ENCODE peak calls at places on chromosome 12, in seven cellular contexts. One of them, this sample, is unnamed.

GRCh38 chr12:57868211-57868610 is 21.7 kb upstream of the CTDSP2 start:
- DNase-seq in H1: no peak
- DNase-seq in mesendoderm: no peak
- DNase-seq in H9: no peak
- DNase-seq in trophoblast cell: no peak
- DNase-seq in mesenchymal stem cell: peak; percentile 92
- DNase-seq in IMR-90: peak; percentile 36
- DNase-seq in this sample: no peak

GRCh38 chr12:74490390-74491064 is 47.1 kb upstream of the ATXN7L3B start:
- DNase-seq in IMR-90: no peak
- DNase-seq in mesenchymal stem cell: peak; percentile 5
- DNase-seq in trophoblast cell: no peak
- DNase-seq in H1: no peak
- DNase-seq in H9: no peak
- DNase-seq in mesendoderm: no peak
- DNase-seq in this sample: no peak

GRCh38 chr12:68975811-68976210 is 42.8 kb upstream of the CPM start:
- DNase-seq in mesendoderm: no peak
- DNase-seq in mesenchymal stem cell: no peak
- DNase-seq in H1: no peak
- DNase-seq in IMR-90: no peak
- DNase-seq in trophoblast cell: no peak
- DNase-seq in H9: no peak
- DNase-seq in this sample: no peak

GRCh38 chr12:100733817-100734593 is 60.6 kb upstream of the ANO4 start:
- DNase-seq in H9: no peak
- DNase-seq in IMR-90: peak; percentile 60
- DNase-seq in trophoblast cell: no peak
- DNase-seq in mesendoderm: peak; percentile 51
- DNase-seq in H1: no peak
- DNase-seq in mesenchymal stem cell: peak; percentile 59
- DNase-seq in this sample: no peak

GRCh38 chr12:80211671-80212070 is 112.3 kb downstream of the OTOGL start:
- DNase-seq in IMR-90: no peak
- DNase-seq in mesenchymal stem cell: no peak
- DNase-seq in mesendoderm: no peak
- DNase-seq in trophoblast cell: no peak
- DNase-seq in H9: no peak
- DNase-seq in H1: no peak
- DNase-seq in this sample: no peak

GRCh38 chr12:71972441-71973074 is 33.9 kb downstream of the TPH2 start:
- DNase-seq in mesenchymal stem cell: no peak
- DNase-seq in IMR-90: no peak
- DNase-seq in H1: no peak
- DNase-seq in mesendoderm: peak; percentile 51
- DNase-seq in H9: peak; percentile 64
- DNase-seq in trophoblast cell: no peak
- DNase-seq in this sample: no peak

GRCh38 chr12:8146416-8146771 is 10.4 kb upstream of the ZNF705A start:
- DNase-seq in H1: no peak
- DNase-seq in mesenchymal stem cell: no peak
- DNase-seq in H9: no peak
- DNase-seq in mesendoderm: no peak
- DNase-seq in trophoblast cell: no peak
- DNase-seq in IMR-90: no peak
- DNase-seq in this sample: no peak

GRCh38 chr12:49131973-49132461 is 822 bp upstream of the TUBA1B start:
- DNase-seq in mesendoderm: peak; percentile 30
- DNase-seq in IMR-90: peak; percentile 50
- DNase-seq in mesenchymal stem cell: peak; percentile 77
- DNase-seq in H9: no peak
- DNase-seq in H1: no peak
- DNase-seq in trophoblast cell: no peak
- DNase-seq in this sample: no peak

GRCh38 chr12:132143328-132144071 is 619 bp downstream of the DDX51 start:
- DNase-seq in H9: no peak
- DNase-seq in mesendoderm: no peak
- DNase-seq in IMR-90: no peak
- DNase-seq in H1: no peak
- DNase-seq in trophoblast cell: no peak
- DNase-seq in mesenchymal stem cell: no peak
- DNase-seq in this sample: no peak

GRCh38 chr12:57627504-57628279 is 5.3 kb downstream of the B4GALNT1 start:
- DNase-seq in IMR-90: no peak
- DNase-seq in H1: no peak
- DNase-seq in mesendoderm: no peak
- DNase-seq in H9: no peak
- DNase-seq in mesenchymal stem cell: no peak
- DNase-seq in trophoblast cell: no peak
- DNase-seq in this sample: no peak

GRCh38 chr12:85076688-85077430 is 40.7 kb downstream of the LRRIQ1 start:
- DNase-seq in H1: no peak
- DNase-seq in mesenchymal stem cell: peak; percentile 78
- DNase-seq in mesendoderm: peak; percentile 84
- DNase-seq in IMR-90: peak; percentile 92
- DNase-seq in H9: no peak
- DNase-seq in trophoblast cell: peak; percentile 5
- DNase-seq in this sample: peak; percentile 41

GRCh38 chr12:16384732-16385131 is 37.3 kb downstream of the MGST1 start:
- DNase-seq in mesenchymal stem cell: no peak
- DNase-seq in H9: peak; percentile 41
- DNase-seq in H1: no peak
- DNase-seq in mesendoderm: peak; percentile 68
- DNase-seq in IMR-90: no peak
- DNase-seq in trophoblast cell: no peak
- DNase-seq in this sample: no peak

GRCh38 chr12:30691122-30691879 is 4.4 kb downstream of the IPO8 start:
- DNase-seq in mesendoderm: no peak
- DNase-seq in H1: no peak
- DNase-seq in H9: no peak
- DNase-seq in mesenchymal stem cell: peak; percentile 85
- DNase-seq in IMR-90: peak; percentile 85
- DNase-seq in trophoblast cell: peak; percentile 43
- DNase-seq in this sample: no peak

GRCh38 chr12:99450231-99450630 is 197.3 kb upstream of the GARIN6 start:
- DNase-seq in trophoblast cell: no peak
- DNase-seq in IMR-90: no peak
- DNase-seq in H1: no peak
- DNase-seq in mesendoderm: no peak
- DNase-seq in mesenchymal stem cell: no peak
- DNase-seq in H9: no peak
- DNase-seq in this sample: no peak

GRCh38 chr12:102616692-102617091 is 136.3 kb upstream of the IGF1 start:
- DNase-seq in H9: no peak
- DNase-seq in H1: no peak
- DNase-seq in trophoblast cell: no peak
- DNase-seq in mesendoderm: no peak
- DNase-seq in mesenchymal stem cell: no peak
- DNase-seq in IMR-90: no peak
- DNase-seq in this sample: no peak

GRCh38 chr12:129538137-129538536 is 365.7 kb downstream of the TMEM132D start:
- DNase-seq in trophoblast cell: no peak
- DNase-seq in H9: no peak
- DNase-seq in mesenchymal stem cell: no peak
- DNase-seq in IMR-90: no peak
- DNase-seq in H1: no peak
- DNase-seq in mesendoderm: no peak
- DNase-seq in this sample: no peak

GRCh38 chr12:18275974-18276373 is 14.7 kb downstream of the PIK3C2G start:
- DNase-seq in mesenchymal stem cell: no peak
- DNase-seq in trophoblast cell: peak; percentile 34
- DNase-seq in H1: no peak
- DNase-seq in IMR-90: peak; percentile 22
- DNase-seq in H9: no peak
- DNase-seq in mesendoderm: peak; percentile 73
- DNase-seq in this sample: no peak

GRCh38 chr12:120643574-120643973 is 3.1 kb downstream of the CABP1 start:
- DNase-seq in mesenchymal stem cell: no peak
- DNase-seq in H9: no peak
- DNase-seq in IMR-90: no peak
- DNase-seq in H1: no peak
- DNase-seq in trophoblast cell: no peak
- DNase-seq in mesendoderm: no peak
- DNase-seq in this sample: no peak

GRCh38 chr12:27252934-27253333 is 8.8 kb downstream of the STK38L start:
- DNase-seq in mesenchymal stem cell: no peak
- DNase-seq in H1: no peak
- DNase-seq in IMR-90: no peak
- DNase-seq in H9: no peak
- DNase-seq in trophoblast cell: no peak
- DNase-seq in mesendoderm: no peak
- DNase-seq in this sample: no peak

GRCh38 chr12:80770958-80771357 is 54.2 kb downstream of the MYF5 start:
- DNase-seq in H1: no peak
- DNase-seq in mesenchymal stem cell: no peak
- DNase-seq in IMR-90: no peak
- DNase-seq in trophoblast cell: no peak
- DNase-seq in H9: no peak
- DNase-seq in mesendoderm: no peak
- DNase-seq in this sample: no peak

GRCh38 chr12:65590318-65590717 is 234.0 kb upstream of the HMGA2 start:
- DNase-seq in H1: no peak
- DNase-seq in mesenchymal stem cell: no peak
- DNase-seq in mesendoderm: no peak
- DNase-seq in trophoblast cell: no peak
- DNase-seq in H9: no peak
- DNase-seq in IMR-90: no peak
- DNase-seq in this sample: no peak

GRCh38 chr12:58387199-58387598 is 445.8 kb downstream of the ATP23 start:
- DNase-seq in mesenchymal stem cell: peak; percentile 12
- DNase-seq in trophoblast cell: no peak
- DNase-seq in H1: no peak
- DNase-seq in IMR-90: peak; percentile 72
- DNase-seq in mesendoderm: peak; percentile 54
- DNase-seq in H9: no peak
- DNase-seq in this sample: no peak

GRCh38 chr12:20259786-20260185 is 108.6 kb upstream of the PDE3A start:
- DNase-seq in IMR-90: no peak
- DNase-seq in trophoblast cell: no peak
- DNase-seq in H9: no peak
- DNase-seq in mesenchymal stem cell: no peak
- DNase-seq in mesendoderm: no peak
- DNase-seq in H1: no peak
- DNase-seq in this sample: no peak

GRCh38 chr12:87930033-87930432 is 99.2 kb downstream of the C12orf50 start:
- DNase-seq in H1: no peak
- DNase-seq in IMR-90: peak; percentile 92
- DNase-seq in trophoblast cell: no peak
- DNase-seq in mesendoderm: no peak
- DNase-seq in mesenchymal stem cell: peak; percentile 42
- DNase-seq in H9: no peak
- DNase-seq in this sample: no peak

GRCh38 chr12:123010681-123011080 is 30.2 kb downstream of the ARL6IP4 start:
- DNase-seq in IMR-90: no peak
- DNase-seq in mesendoderm: no peak
- DNase-seq in trophoblast cell: no peak
- DNase-seq in H1: no peak
- DNase-seq in mesenchymal stem cell: no peak
- DNase-seq in H9: no peak
- DNase-seq in this sample: no peak

GRCh38 chr12:98291828-98292227 is 223.6 kb upstream of the TMPO start:
- DNase-seq in mesendoderm: peak; percentile 98
- DNase-seq in H9: no peak
- DNase-seq in mesenchymal stem cell: no peak
- DNase-seq in IMR-90: no peak
- DNase-seq in trophoblast cell: no peak
- DNase-seq in H1: no peak
- DNase-seq in this sample: no peak

GRCh38 chr12:124852911-124853441 is 10.7 kb downstream of the SCARB1 start:
- DNase-seq in H1: no peak
- DNase-seq in mesenchymal stem cell: no peak
- DNase-seq in H9: no peak
- DNase-seq in mesendoderm: no peak
- DNase-seq in trophoblast cell: no peak
- DNase-seq in IMR-90: no peak
- DNase-seq in this sample: no peak

DNA sequence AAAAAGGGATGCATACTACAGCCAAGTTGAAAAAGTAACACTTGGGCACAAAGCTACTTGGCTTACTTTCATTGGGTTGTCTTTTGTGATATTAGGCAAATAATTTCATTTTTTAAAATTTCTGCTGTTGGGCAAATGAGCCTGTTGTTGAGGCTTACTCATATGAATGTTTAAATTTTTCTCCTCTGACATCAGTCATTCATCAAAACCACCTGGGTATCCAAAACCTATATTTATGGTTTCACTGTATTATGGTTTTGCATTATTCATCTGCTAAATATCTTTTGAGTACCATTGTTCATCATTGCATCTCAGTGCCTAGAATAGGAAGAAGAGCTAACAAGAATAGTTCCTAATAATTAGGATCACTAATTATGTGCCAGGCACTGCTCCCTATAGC is 28.1 kb downstream of the DYRK2 start:
- DNase-seq in trophoblast cell: no peak
- DNase-seq in H1: no peak
- DNase-seq in mesendoderm: no peak
- DNase-seq in IMR-90: peak; percentile 25
- DNase-seq in H9: no peak
- DNase-seq in mesenchymal stem cell: no peak
- DNase-seq in this sample: no peak
- H3K18ac ChIP-seq in trophoblast cell: no peak overlapping the region
- H3K18ac ChIP-seq in H1: no peak overlapping the region
- H3K18ac ChIP-seq in mesendoderm: no peak overlapping the region
- H3K18ac ChIP-seq in IMR-90: no peak overlapping the region
- H3K18ac ChIP-seq in H9: no peak overlapping the region
- H3K18ac ChIP-seq in mesenchymal stem cell: no peak overlapping the region
- H3K18ac ChIP-seq in this sample: no peak overlapping the region

DNA sequence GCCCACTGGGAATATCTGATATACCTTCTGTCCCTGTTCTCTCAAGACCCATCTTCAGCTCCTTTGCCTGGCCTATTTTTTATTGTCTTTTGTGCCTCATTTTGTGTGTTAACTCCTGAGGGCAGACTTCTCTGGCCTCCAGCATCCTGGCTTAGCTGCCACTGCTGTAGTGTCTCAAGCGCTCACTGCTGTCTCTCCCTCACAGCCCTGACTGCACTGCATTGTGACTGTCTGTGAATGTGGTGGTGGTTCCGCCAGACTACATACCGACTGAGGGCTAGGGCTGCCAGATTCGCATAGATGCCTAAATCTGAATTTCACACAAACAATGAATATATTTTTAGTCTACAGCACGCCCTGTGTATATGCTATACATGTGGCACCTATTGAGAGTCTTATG is 1088.9 kb upstream of the TMEM132C start:
- DNase-seq in mesendoderm: no peak
- DNase-seq in trophoblast cell: no peak
- DNase-seq in H9: no peak
- DNase-seq in IMR-90: no peak
- DNase-seq in mesenchymal stem cell: no peak
- DNase-seq in H1: no peak
- DNase-seq in this sample: no peak
- H4K8ac ChIP-seq in mesendoderm: no peak overlapping the region
- H4K8ac ChIP-seq in trophoblast cell: no peak overlapping the region
- H4K8ac ChIP-seq in H9: no peak overlapping the region
- H4K8ac ChIP-seq in IMR-90: no peak overlapping the region
- H4K8ac ChIP-seq in mesenchymal stem cell: no peak overlapping the region
- H4K8ac ChIP-seq in H1: no peak overlapping the region
- H4K8ac ChIP-seq in this sample: no peak overlapping the region

GRCh38 chr12:127652281-127652680 is 614.7 kb upstream of the TMEM132C start:
- DNase-seq in mesendoderm: no peak
- DNase-seq in IMR-90: no peak
- DNase-seq in mesenchymal stem cell: no peak
- DNase-seq in trophoblast cell: no peak
- DNase-seq in H1: no peak
- DNase-seq in H9: no peak
- DNase-seq in this sample: no peak
- H2BK5ac ChIP-seq in mesendoderm: no peak overlapping the region
- H2BK5ac ChIP-seq in IMR-90: no peak overlapping the region
- H2BK5ac ChIP-seq in mesenchymal stem cell: no peak overlapping the region
- H2BK5ac ChIP-seq in trophoblast cell: no peak overlapping the region
- H2BK5ac ChIP-seq in H1: no peak overlapping the region
- H2BK5ac ChIP-seq in H9: no peak overlapping the region
- H2BK5ac ChIP-seq in this sample: no peak overlapping the region

GRCh38 chr12:11981174-11981733 is 89.5 kb upstream of the BCL2L14 start:
- DNase-seq in mesendoderm: no peak
- DNase-seq in H1: no peak
- DNase-seq in H9: no peak
- DNase-seq in mesenchymal stem cell: no peak
- DNase-seq in IMR-90: no peak
- DNase-seq in trophoblast cell: no peak
- DNase-seq in this sample: no peak
- H3K18ac ChIP-seq in mesendoderm: no peak overlapping the region
- H3K18ac ChIP-seq in H1: no peak overlapping the region
- H3K18ac ChIP-seq in H9: no peak overlapping the region
- H3K18ac ChIP-seq in mesenchymal stem cell: no peak overlapping the region
- H3K18ac ChIP-seq in IMR-90: no peak overlapping the region
- H3K18ac ChIP-seq in trophoblast cell: no peak overlapping the region
- H3K18ac ChIP-seq in this sample: no peak overlapping the region